ENCODE peak calls at places on chromosomes 12 and 14, in four cellular contexts. One of them, this sample, is unnamed. For H3K4me1, the result is how much of the 10 kb centered on the place peaks cover.

GRCh38 chr14:88386395-88386794 is 938 bp downstream of the SPATA7 start:
- DNase-seq in DND-41: no peak
- DNase-seq in GM12878: no peak
- DNase-seq in ovary: no peak
- DNase-seq in this sample: no peak

GRCh38 chr14:105059035-105059916 is 6.0 kb downstream of the GPR132 start:
- DNase-seq in ovary: no peak
- DNase-seq in DND-41: no peak
- DNase-seq in GM12878: no peak
- DNase-seq in this sample: peak

GRCh38 chr12:54217774-54218221 is 29.0 kb upstream of the SMUG1 start:
- DNase-seq in GM12878: no peak
- DNase-seq in DND-41: no peak
- DNase-seq in ovary: peak
- DNase-seq in this sample: peak

GRCh38 chr14:54366726-54367707 is 29.8 kb upstream of the CDKN3 start:
- DNase-seq in DND-41: peak
- DNase-seq in ovary: no peak
- DNase-seq in GM12878: no peak
- DNase-seq in this sample: no peak

GRCh38 chr12:99442758-99443157 is 204.8 kb upstream of the GARIN6 start:
- DNase-seq in GM12878: no peak
- DNase-seq in ovary: no peak
- DNase-seq in DND-41: no peak
- DNase-seq in this sample: no peak

GRCh38 chr14:32774214-32774613 is 164.5 kb upstream of the NPAS3 start:
- DNase-seq in GM12878: no peak
- DNase-seq in ovary: no peak
- DNase-seq in DND-41: no peak
- DNase-seq in this sample: no peak

GRCh38 chr12:114269153-114269552 is 136.8 kb downstream of the TBX5 start:
- DNase-seq in GM12878: no peak
- DNase-seq in ovary: no peak
- DNase-seq in DND-41: peak
- DNase-seq in this sample: no peak

GRCh38 chr14:60616326-60617044 is 32.8 kb downstream of the SIX1 start:
- DNase-seq in DND-41: no peak
- DNase-seq in GM12878: no peak
- DNase-seq in ovary: no peak
- DNase-seq in this sample: no peak

GRCh38 chr12:117596968-117597367 is 235.5 kb upstream of the NOS1 start:
- DNase-seq in GM12878: no peak
- DNase-seq in ovary: no peak
- DNase-seq in DND-41: no peak
- DNase-seq in this sample: no peak

GRCh38 chr14:46034305-46034704 is 617.3 kb downstream of the RPL10L start:
- DNase-seq in ovary: no peak
- DNase-seq in GM12878: no peak
- DNase-seq in DND-41: no peak
- DNase-seq in this sample: no peak

GRCh38 chr14:101489092-101489760 is 72.1 kb upstream of the DIO3 start:
- DNase-seq in ovary: no peak
- DNase-seq in GM12878: no peak
- DNase-seq in DND-41: no peak
- DNase-seq in this sample: no peak

GRCh38 chr14:57533214-57533613 is 39.6 kb upstream of the CCDC198 start:
- DNase-seq in DND-41: peak
- DNase-seq in GM12878: peak
- DNase-seq in ovary: no peak
- DNase-seq in this sample: no peak

GRCh38 chr12:48980389-48980952 is 2.3 kb downstream of the WNT1 start:
- DNase-seq in DND-41: no peak
- DNase-seq in GM12878: no peak
- DNase-seq in ovary: no peak
- DNase-seq in this sample: peak

GRCh38 chr12:68086019-68086603 is 73.4 kb downstream of the IFNG start:
- DNase-seq in GM12878: no peak
- DNase-seq in DND-41: no peak
- DNase-seq in ovary: no peak
- DNase-seq in this sample: no peak

GRCh38 chr12:6323340-6323994 is 13.0 kb downstream of the PLEKHG6 start:
- DNase-seq in DND-41: peak
- DNase-seq in GM12878: peak
- DNase-seq in ovary: peak
- DNase-seq in this sample: no peak

GRCh38 chr14:53004976-53005375 is 54.1 kb upstream of the FERMT2 start:
- DNase-seq in DND-41: no peak
- DNase-seq in GM12878: no peak
- DNase-seq in ovary: no peak
- DNase-seq in this sample: no peak

GRCh38 chr14:106174206-106174605 is 647.8 kb downstream of the TMEM121 start:
- DNase-seq in GM12878: no peak
- DNase-seq in ovary: no peak
- DNase-seq in DND-41: peak
- DNase-seq in this sample: no peak

GRCh38 chr12:107459649-107460048 is 225.9 kb upstream of the PWP1 start:
- DNase-seq in ovary: no peak
- DNase-seq in DND-41: no peak
- DNase-seq in GM12878: no peak
- DNase-seq in this sample: no peak

GRCh38 chr14:64953661-64954060 is 11.1 kb upstream of the GPX2 start:
- DNase-seq in DND-41: no peak
- DNase-seq in GM12878: no peak
- DNase-seq in ovary: no peak
- DNase-seq in this sample: no peak

GRCh38 chr12:81949721-81950120 is 190.6 kb upstream of the PPFIA2 start:
- DNase-seq in DND-41: no peak
- DNase-seq in GM12878: no peak
- DNase-seq in ovary: no peak
- DNase-seq in this sample: no peak

GRCh38 chr12:92968201-92968813 is 39.2 kb upstream of the EEA1 start:
- DNase-seq in ovary: no peak
- DNase-seq in GM12878: no peak
- DNase-seq in DND-41: no peak
- DNase-seq in this sample: no peak

GRCh38 chr12:49541911-49542505 is 3.2 kb downstream of the KCNH3 start:
- DNase-seq in ovary: no peak
- DNase-seq in GM12878: no peak
- DNase-seq in DND-41: no peak
- DNase-seq in this sample: no peak

GRCh38 chr14:68704736-68705720 is 87.8 kb downstream of the ZFP36L1 start:
- DNase-seq in GM12878: no peak
- DNase-seq in DND-41: no peak
- DNase-seq in ovary: peak
- DNase-seq in this sample: no peak

GRCh38 chr12:132326646-132327045 is 2.7 kb downstream of the GALNT9 start:
- DNase-seq in DND-41: no peak
- DNase-seq in GM12878: no peak
- DNase-seq in ovary: no peak
- DNase-seq in this sample: no peak

GRCh38 chr12:83128529-83128928 is 441.8 kb downstream of the TMTC2 start:
- DNase-seq in ovary: no peak
- DNase-seq in DND-41: no peak
- DNase-seq in GM12878: no peak
- DNase-seq in this sample: no peak

GRCh38 chr14:27917896-27918295 is 848.7 kb upstream of the FOXG1 start:
- DNase-seq in DND-41: no peak
- DNase-seq in GM12878: no peak
- DNase-seq in ovary: no peak
- DNase-seq in this sample: no peak

GRCh38 chr14:76829650-76830421 is 3.6 kb downstream of the LRRC74A start:
- DNase-seq in ovary: no peak
- DNase-seq in DND-41: no peak
- DNase-seq in GM12878: no peak
- DNase-seq in this sample: peak

GRCh38 chr14:104346608-104347007 is 208.2 kb downstream of the KIF26A start:
- DNase-seq in DND-41: no peak
- DNase-seq in ovary: no peak
- DNase-seq in GM12878: no peak
- DNase-seq in this sample: no peak

GRCh38 chr12:59383426-59383822 is 212.4 kb upstream of the SLC16A7 start:
- DNase-seq in GM12878: no peak
- DNase-seq in DND-41: no peak
- DNase-seq in ovary: no peak
- DNase-seq in this sample: no peak

GRCh38 chr14:22614240-22614799 is 16.2 kb downstream of the ABHD4 start:
- DNase-seq in DND-41: no peak
- DNase-seq in ovary: no peak
- DNase-seq in GM12878: no peak
- DNase-seq in this sample: no peak

GRCh38 chr12:30725739-30726138 is 29.0 kb downstream of the CAPRIN2 start:
- DNase-seq in GM12878: no peak
- DNase-seq in DND-41: no peak
- DNase-seq in ovary: no peak
- DNase-seq in this sample: no peak

GRCh38 chr14:24938593-24938992 is 111.4 kb downstream of the STXBP6 start:
- DNase-seq in DND-41: no peak
- DNase-seq in ovary: no peak
- DNase-seq in GM12878: no peak
- DNase-seq in this sample: no peak

GRCh38 chr14:80850197-80850814 is 91.2 kb downstream of the CEP128 start:
- DNase-seq in ovary: no peak
- DNase-seq in DND-41: no peak
- DNase-seq in GM12878: no peak
- DNase-seq in this sample: no peak

GRCh38 chr14:37585971-37586759 is 8.9 kb downstream of the FOXA1 start:
- DNase-seq in DND-41: no peak
- DNase-seq in GM12878: no peak
- DNase-seq in ovary: no peak
- DNase-seq in this sample: no peak

GRCh38 chr12:34347367-34347766 is 325.1 kb downstream of the ALG10 start:
- DNase-seq in ovary: no peak
- DNase-seq in GM12878: no peak
- DNase-seq in DND-41: no peak
- DNase-seq in this sample: no peak

GRCh38 chr14:103748539-103748867 is 32.9 kb downstream of the ZFYVE21 start:
- DNase-seq in ovary: no peak
- DNase-seq in DND-41: peak
- DNase-seq in GM12878: no peak
- DNase-seq in this sample: no peak

GRCh38 chr14:98698341-98698740 is 573.7 kb downstream of the BCL11B start:
- DNase-seq in GM12878: no peak
- DNase-seq in DND-41: no peak
- DNase-seq in ovary: no peak
- DNase-seq in this sample: no peak

GRCh38 chr12:104452046-104452445 is 4.7 kb upstream of the CHST11 start:
- DNase-seq in DND-41: no peak
- DNase-seq in GM12878: no peak
- DNase-seq in ovary: no peak
- DNase-seq in this sample: no peak

GRCh38 chr12:87274594-87275245 is 754.5 kb downstream of the C12orf50 start:
- DNase-seq in DND-41: no peak
- DNase-seq in ovary: no peak
- DNase-seq in GM12878: no peak
- DNase-seq in this sample: no peak

GRCh38 chr14:63924375-63924774 is 71.6 kb downstream of the SYNE2 start:
- DNase-seq in GM12878: no peak
- DNase-seq in DND-41: no peak
- DNase-seq in ovary: no peak
- DNase-seq in this sample: no peak

GRCh38 chr12:31961137-31961536 is 1.9 kb downstream of the RESF1 start:
- DNase-seq in DND-41: peak
- DNase-seq in ovary: no peak
- DNase-seq in GM12878: no peak
- DNase-seq in this sample: no peak

GRCh38 chr12:31965090-31965489 is 5.9 kb downstream of the RESF1 start:
- DNase-seq in ovary: peak
- DNase-seq in GM12878: no peak
- DNase-seq in DND-41: no peak
- DNase-seq in this sample: no peak

GRCh38 chr12:31966558-31967205 is 7.5 kb downstream of the RESF1 start:
- DNase-seq in DND-41: no peak
- DNase-seq in GM12878: no peak
- DNase-seq in ovary: no peak
- DNase-seq in this sample: no peak

GRCh38 chr12:31962076-31962475 is 2.9 kb downstream of the RESF1 start:
- DNase-seq in GM12878: no peak
- DNase-seq in ovary: no peak
- DNase-seq in DND-41: no peak
- DNase-seq in this sample: no peak

GRCh38 chr12:31964280-31964679 is 5.1 kb downstream of the RESF1 start:
- DNase-seq in ovary: no peak
- DNase-seq in GM12878: no peak
- DNase-seq in DND-41: no peak
- DNase-seq in this sample: no peak
- H3K4me1 ChIP-seq in ovary: under half
- H3K4me1 ChIP-seq in GM12878: under half
- H3K4me1 ChIP-seq in DND-41: half or more
- H3K4me1 ChIP-seq in this sample: under half

GRCh38 chr14:94158239-94158888 is 15.8 kb upstream of the PPP4R4 start:
- DNase-seq in ovary: no peak
- DNase-seq in GM12878: no peak
- DNase-seq in DND-41: no peak
- DNase-seq in this sample: no peak
- H3K27ac ChIP-seq in ovary: no peak
- H3K27ac ChIP-seq in GM12878: no peak
- H3K27ac ChIP-seq in DND-41: no peak
- H3K27ac ChIP-seq in this sample: no peak

GRCh38 chr12:128138125-128138524 is 128.8 kb upstream of the TMEM132C start:
- DNase-seq in DND-41: no peak
- DNase-seq in ovary: no peak
- DNase-seq in GM12878: no peak
- DNase-seq in this sample: no peak
- H3K4me1 ChIP-seq in DND-41: under half
- H3K4me1 ChIP-seq in ovary: under half
- H3K4me1 ChIP-seq in GM12878: under half
- H3K4me1 ChIP-seq in this sample: under half

DNA sequence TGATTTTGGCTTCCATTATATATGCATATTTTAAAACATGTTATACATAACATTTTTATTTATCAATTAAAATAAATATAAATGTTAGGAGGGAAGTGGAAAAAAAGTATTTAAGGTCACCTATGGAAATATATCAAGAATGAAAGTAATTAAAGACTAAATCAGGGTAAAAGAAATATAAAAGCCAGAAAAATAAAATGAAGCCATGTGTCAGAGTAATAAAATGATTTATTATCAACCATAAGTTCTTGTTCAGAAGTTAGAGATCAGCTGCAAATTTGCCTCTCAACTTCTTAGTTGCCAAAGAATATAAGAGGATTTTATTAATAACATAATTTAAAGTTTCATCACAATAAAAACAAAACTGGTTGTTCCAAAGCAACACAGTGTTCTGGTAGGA is 121.9 kb downstream of the ANO6 start:
- DNase-seq in ovary: no peak
- DNase-seq in GM12878: no peak
- DNase-seq in DND-41: no peak
- DNase-seq in this sample: no peak
- H3K27ac ChIP-seq in ovary: no peak
- H3K27ac ChIP-seq in GM12878: no peak
- H3K27ac ChIP-seq in DND-41: no peak
- H3K27ac ChIP-seq in this sample: no peak